ENCODE peak calls at places on chromosomes 1 and 21, in eight cellular contexts. L is uterus; H is effector memory CD4-positive, alpha-beta T cell; G is neural progenitor cell; T is CD8-positive, alpha-beta memory T cell; M is lung; N is ovary; B is Peyer's patch. K is an unnamed sample.

GRCh38 chr1:80445021-80445420 is 1355.7 kb upstream of the ADGRL2 start:
- DNase-seq in L (no peak), H (no peak), G (no peak), T (no peak), M (no peak), N (no peak), B (no peak), K (no peak)

GRCh38 chr1:225458222-225458631 is 30.4 kb upstream of the LBR start:
- DNase-seq in L (no peak), H (no peak), G (no peak), T (no peak), M (no peak), N (no peak), B (no peak), K (no peak)

GRCh38 chr1:170520601-170521000 is 11.4 kb upstream of the GORAB start:
- DNase-seq in L (no peak), H (no peak), G (no peak), T (no peak), M (no peak), N (no peak), B (no peak), K (no peak)

GRCh38 chr1:211731456-211732275 is 56.2 kb upstream of the NEK2 start:
- DNase-seq in L (no peak), H (no peak), G (no peak), T (no peak), M (no peak), N (no peak), B (no peak), K (peak; percentile 68)

GRCh38 chr1:91054780-91055481 is 33.1 kb upstream of the ZNF644 start:
- DNase-seq in L (no peak), H (no peak), G (no peak), T (no peak), M (no peak), N (no peak), B (peak; percentile 40), K (no peak)

GRCh38 chr1:185479781-185480180 is 162.7 kb upstream of the IVNS1ABP start:
- DNase-seq in L (no peak), H (no peak), G (peak; percentile 59), T (no peak), M (no peak), N (no peak), B (no peak), K (no peak)

GRCh38 chr1:182644863-182645262 is 39.5 kb downstream of the RGS8 start:
- DNase-seq in L (no peak), H (no peak), G (no peak), T (no peak), M (no peak), N (no peak), B (no peak), K (no peak)

GRCh38 chr1:203104096-203104495 is 18.3 kb upstream of the MYOG start:
- DNase-seq in L (no peak), H (no peak), G (no peak), T (no peak), M (no peak), N (no peak), B (no peak), K (no peak)

GRCh38 chr1:216221260-216221700 is 202.0 kb downstream of the USH2A start:
- DNase-seq in L (no peak), H (no peak), G (peak; percentile 82), T (no peak), M (no peak), N (no peak), B (no peak), K (peak; percentile 71)

GRCh38 chr1:157963713-157964112 is 29.7 kb upstream of the KIRREL1 start:
- DNase-seq in L (peak; percentile 69), H (peak; percentile 1), G (peak; percentile 84), T (peak; percentile 17), M (peak; percentile 65), N (peak; percentile 80), B (peak; percentile 39), K (peak; percentile 79)

GRCh38 chr1:55311057-55311631 is 96.0 kb upstream of the USP24 start:
- DNase-seq in L (no peak), H (no peak), G (no peak), T (no peak), M (no peak), N (no peak), B (no peak), K (no peak)

GRCh38 chr1:179310721-179311120 is 17.1 kb downstream of the SOAT1 start:
- DNase-seq in L (no peak), H (no peak), G (no peak), T (no peak), M (no peak), N (no peak), B (no peak), K (no peak)

DNA sequence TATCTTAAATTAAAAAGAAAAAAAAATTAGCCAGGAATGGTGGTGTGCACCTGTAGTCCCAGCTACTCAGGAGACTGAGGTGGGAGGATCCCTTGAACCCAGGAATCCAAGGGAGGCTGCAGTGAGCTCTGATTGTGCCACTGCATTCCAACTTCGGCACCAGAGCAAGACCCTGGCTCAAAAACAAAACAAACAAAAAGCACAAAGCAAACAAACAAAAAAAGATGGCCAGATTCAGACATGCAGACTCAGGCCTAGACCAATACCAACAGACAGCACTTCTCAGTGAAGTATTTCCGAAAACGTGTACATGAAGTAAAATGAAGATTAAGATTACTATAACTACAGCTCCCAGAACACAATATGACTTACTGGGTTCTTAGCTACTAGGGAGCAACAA is 10.6 kb downstream of the SLC35D1 start:
- DNase-seq in L (no peak), H (no peak), G (no peak), T (no peak), M (no peak), N (no peak), B (no peak), K (no peak)
- H3K27ac ChIP-seq in L (peak overlapping the region; percentile 70), H (no peak overlapping the region), G (no peak overlapping the region), T (no peak overlapping the region), M (no peak overlapping the region), N (no peak overlapping the region), B (no peak overlapping the region), K (no peak overlapping the region)

DNA sequence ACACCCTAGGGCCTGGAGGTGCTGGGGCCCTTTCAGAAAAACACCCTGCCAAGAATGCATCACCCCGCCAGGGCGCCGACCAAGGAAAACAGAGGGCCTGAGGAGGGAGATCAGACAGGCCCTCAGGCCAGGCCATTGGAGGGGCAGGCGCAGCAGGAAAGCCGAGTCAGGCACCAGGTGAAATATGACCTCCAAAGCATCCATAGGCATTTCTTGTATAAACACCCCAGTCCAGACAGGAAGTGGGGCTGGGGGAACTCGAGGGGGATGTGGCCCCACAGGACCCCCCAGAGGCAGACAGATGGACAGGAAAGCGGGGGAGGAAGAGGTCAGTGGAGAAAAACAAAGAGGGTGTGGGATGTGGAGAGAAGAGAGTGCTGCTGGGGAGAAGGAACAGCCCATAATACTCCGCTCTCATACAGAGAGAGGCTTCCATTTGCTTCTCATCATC is 18.2 kb downstream of the TRIM62 start:
- DNase-seq in L (no peak), H (no peak), G (no peak), T (no peak), M (no peak), N (no peak), B (no peak), K (no peak)
- H3K27ac ChIP-seq in L (no peak overlapping the region), H (no peak overlapping the region), G (no peak overlapping the region), T (no peak overlapping the region), M (no peak overlapping the region), N (no peak overlapping the region), B (no peak overlapping the region), K (no peak overlapping the region)

GRCh38 chr1:27884182-27884954 is 12.0 kb downstream of the THEMIS2 start:
- DNase-seq in L (no peak), H (no peak), G (no peak), T (no peak), M (no peak), N (no peak), B (no peak), K (no peak)
- H3K27ac ChIP-seq in L (no peak overlapping the region), H (peak overlapping the region; percentile 21), G (no peak overlapping the region), T (no peak overlapping the region), M (peak overlapping the region; percentile 84), N (no peak overlapping the region), B (peak overlapping the region; percentile 58), K (no peak overlapping the region)

GRCh38 chr1:206554201-206554600 is 46.9 kb downstream of the RASSF5 start:
- DNase-seq in L (no peak), H (no peak), G (no peak), T (no peak), M (no peak), N (no peak), B (no peak), K (no peak)

GRCh38 chr1:206555473-206555935 is 48.2 kb downstream of the RASSF5 start:
- DNase-seq in L (peak; percentile 62), H (no peak), G (peak; percentile 44), T (no peak), M (no peak), N (peak; percentile 61), B (peak; percentile 49), K (no peak)

GRCh38 chr1:206556047-206556747 is 48.9 kb downstream of the RASSF5 start:
- DNase-seq in L (no peak), H (no peak), G (no peak), T (no peak), M (no peak), N (no peak), B (no peak), K (no peak)

GRCh38 chr1:206556748-206557635 is 49.7 kb downstream of the RASSF5 start:
- DNase-seq in L (peak; percentile 52), H (peak; percentile 81), G (peak; percentile 83), T (peak; percentile 85), M (peak; percentile 87), N (peak; percentile 62), B (peak; percentile 97), K (peak; percentile 60)

GRCh38 chr1:206554833-206555472 is 47.6 kb downstream of the RASSF5 start:
- DNase-seq in L (no peak), H (no peak), G (no peak), T (no peak), M (no peak), N (no peak), B (no peak), K (no peak)
- H3K27ac ChIP-seq in L (no peak overlapping the region), H (peak overlapping the region; percentile 94), G (no peak overlapping the region), T (peak overlapping the region; percentile 92), M (no peak overlapping the region), N (no peak overlapping the region), B (peak overlapping the region; percentile 47), K (no peak overlapping the region)

GRCh38 chr21:38965910-38966504 is 160.3 kb downstream of the ETS2 start:
- DNase-seq in L (no peak), H (no peak), G (peak; percentile 47), T (no peak), M (peak; percentile 88), N (no peak), B (no peak), K (peak; percentile 96)
- H3K27ac ChIP-seq in L (no peak overlapping the region), H (no peak overlapping the region), G (no peak overlapping the region), T (no peak overlapping the region), M (peak overlapping the region; percentile 71), N (no peak overlapping the region), B (peak overlapping the region; percentile 48), K (peak overlapping the region; percentile 88)

GRCh38 chr1:56547977-56548376 is 31.4 kb downstream of the PLPP3 start:
- DNase-seq in L (no peak), H (no peak), G (no peak), T (no peak), M (no peak), N (no peak), B (no peak), K (peak; percentile 54)
- H3K27ac ChIP-seq in L (no peak overlapping the region), H (no peak overlapping the region), G (no peak overlapping the region), T (no peak overlapping the region), M (no peak overlapping the region), N (no peak overlapping the region), B (no peak overlapping the region), K (no peak overlapping the region)

DNA sequence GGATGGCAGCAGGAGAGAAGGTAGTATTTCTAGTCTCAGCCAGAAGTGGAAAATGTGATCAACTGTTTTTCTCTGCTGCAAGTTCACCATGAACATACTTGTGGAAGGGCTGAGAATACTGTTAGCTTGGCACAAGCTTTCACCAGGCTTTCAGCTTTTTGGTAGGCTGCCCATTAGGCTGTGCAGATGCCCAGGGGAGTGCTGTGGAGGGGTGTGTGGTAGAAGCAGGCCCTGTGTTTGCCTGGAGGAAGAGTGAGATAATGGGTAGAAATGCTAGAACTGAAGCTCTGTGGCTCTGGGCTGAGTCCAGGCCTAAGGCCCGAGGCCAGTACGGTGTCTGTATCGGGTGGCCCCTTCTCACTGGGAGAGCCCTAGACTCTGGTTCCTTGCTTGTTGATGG is 9.8 kb downstream of the DNAJC6 start:
- DNase-seq in L (no peak), H (no peak), G (no peak), T (no peak), M (no peak), N (no peak), B (no peak), K (no peak)
- H3K27ac ChIP-seq in L (no peak overlapping the region), H (no peak overlapping the region), G (no peak overlapping the region), T (peak overlapping the region; percentile 2), M (no peak overlapping the region), N (no peak overlapping the region), B (no peak overlapping the region), K (no peak overlapping the region)